ENCODE peak calls at places on chromosomes 6 and 20, in nine cellular contexts. J, U, Y, O, P, I, C, H and F are unnamed samples.

GRCh38 chr6:16316741-16317251 is 78.4 kb downstream of the GMPR start:
- DNase-seq in H (no peak), U (peak), O (no peak), Y (peak), I (peak), J (no peak), C (no peak), P (no peak), F (peak)

GRCh38 chr6:3997144-3997770 is 81.7 kb downstream of the FAM217A start:
- DNase-seq in J (no peak), O (no peak), P (no peak), U (no peak), C (no peak), I (peak), Y (no peak), H (no peak), F (no peak)

GRCh38 chr20:34401741-34402455 is 38.8 kb downstream of the ITCH start:
- DNase-seq in P (no peak), C (no peak), I (no peak), Y (no peak), U (no peak), H (no peak), J (no peak), O (no peak), F (no peak)

GRCh38 chr6:130411481-130411880 is 45.7 kb downstream of the TMEM200A start:
- DNase-seq in H (no peak), I (no peak), P (no peak), O (no peak), Y (no peak), U (no peak), J (no peak), C (no peak), F (no peak)

GRCh38 chr6:101705866-101706265 is 312.4 kb downstream of the GRIK2 start:
- DNase-seq in Y (no peak), O (no peak), H (no peak), C (no peak), U (no peak), P (no peak), I (no peak), J (no peak), F (no peak)

GRCh38 chr6:150201285-150201684 is 58.4 kb downstream of the PPP1R14C start:
- DNase-seq in P (no peak), O (no peak), C (no peak), H (no peak), I (no peak), Y (no peak), J (peak), U (no peak), F (no peak)

GRCh38 chr6:41771058-41771983 is 8.4 kb downstream of the FRS3 start:
- DNase-seq in Y (no peak), H (no peak), O (no peak), P (no peak), C (no peak), I (no peak), U (no peak), J (no peak), F (no peak)

GRCh38 chr6:21992178-21992967 is 304.5 kb downstream of the PRL start:
- DNase-seq in C (no peak), H (no peak), U (no peak), P (no peak), I (no peak), Y (no peak), O (no peak), J (no peak), F (no peak)

GRCh38 chr6:155782320-155782730 is 326.7 kb upstream of the NOX3 start:
- DNase-seq in I (no peak), P (no peak), C (no peak), U (no peak), Y (no peak), H (no peak), J (peak), O (peak), F (peak)

GRCh38 chr6:11392778-11393507 is 144.6 kb upstream of the TMEM170B start:
- DNase-seq in H (peak), I (no peak), U (no peak), C (no peak), J (peak), Y (peak), O (peak), P (no peak), F (peak)

GRCh38 chr6:139133272-139133671 is 1.6 kb upstream of the HECA start:
- DNase-seq in O (no peak), J (peak), C (no peak), U (no peak), P (no peak), H (no peak), I (no peak), Y (no peak), F (no peak)

GRCh38 chr6:82955841-82956240 is 109.8 kb downstream of the UBE3D start:
- DNase-seq in Y (no peak), J (no peak), C (no peak), U (no peak), I (no peak), P (no peak), O (no peak), H (no peak), F (no peak)

GRCh38 chr6:55040102-55040848 is 134.0 kb upstream of the HCRTR2 start:
- DNase-seq in J (no peak), Y (no peak), O (no peak), H (no peak), I (no peak), P (no peak), C (no peak), U (no peak), F (no peak)

GRCh38 chr6:127554435-127555006 is 22.5 kb upstream of the C6orf58 start:
- DNase-seq in I (peak), C (no peak), J (no peak), P (no peak), Y (peak), H (no peak), O (peak), U (no peak), F (peak)

GRCh38 chr20:51366155-51366886 is 176.2 kb downstream of the NFATC2 start:
- DNase-seq in J (peak), C (no peak), Y (no peak), I (no peak), O (peak), U (no peak), P (no peak), H (no peak), F (peak)

GRCh38 chr6:101011165-101011564 is 130.0 kb upstream of the ASCC3 start:
- DNase-seq in U (no peak), I (no peak), J (peak), O (no peak), P (peak), C (no peak), Y (no peak), H (no peak), F (no peak)

GRCh38 chr20:5080384-5080877 is 39.3 kb downstream of the PCNA start:
- DNase-seq in O (peak), Y (no peak), I (no peak), C (no peak), U (no peak), P (peak), J (peak), H (peak), F (no peak)

GRCh38 chr20:2693996-2694471 is 1.5 kb downstream of the EBF4 start:
- DNase-seq in U (no peak), Y (peak), H (no peak), C (no peak), J (no peak), I (peak), O (peak), P (no peak), F (peak)

GRCh38 chr6:73984851-73985250 is 288.8 kb downstream of the CD109 start:
- DNase-seq in Y (no peak), I (no peak), P (no peak), U (no peak), H (no peak), O (no peak), C (no peak), J (no peak), F (no peak)

GRCh38 chr20:47500554-47500953 is 1.1 kb upstream of the NCOA3 start:
- DNase-seq in C (no peak), O (no peak), J (no peak), P (no peak), Y (no peak), U (peak), H (no peak), I (no peak), F (no peak)

GRCh38 chr6:33781105-33781975 is 7.6 kb downstream of the LEMD2 start:
- DNase-seq in P (no peak), U (no peak), J (no peak), Y (no peak), O (no peak), H (no peak), I (peak), C (no peak), F (peak)

GRCh38 chr20:10658051-10658823 is 15.6 kb downstream of the JAG1 start:
- DNase-seq in C (no peak), Y (no peak), H (no peak), I (no peak), J (no peak), P (no peak), O (no peak), U (no peak), F (no peak)
- TF ChIP-seq POLR2AphosphoS5 in C (no peak), Y (no peak), H (no peak), I (no peak), J (no peak), P (no peak), O (no peak), U (no peak), F (no peak)

GRCh38 chr20:20702330-20703245 is 9.9 kb downstream of the RALGAPA2 start:
- DNase-seq in P (no peak), I (no peak), U (no peak), Y (no peak), H (peak), O (no peak), J (no peak), C (no peak), F (no peak)

GRCh38 chr20:20710443-20710842 is 2.0 kb downstream of the RALGAPA2 start:
- DNase-seq in C (no peak), H (no peak), Y (no peak), P (no peak), J (no peak), O (no peak), U (no peak), I (no peak), F (no peak)

GRCh38 chr20:20710847-20711315 is 1.6 kb downstream of the RALGAPA2 start:
- DNase-seq in Y (no peak), H (peak), O (peak), U (no peak), P (no peak), J (peak), C (no peak), I (no peak), F (peak)

GRCh38 chr20:20709858-20710257 is 2.6 kb downstream of the RALGAPA2 start:
- DNase-seq in C (no peak), P (no peak), O (no peak), Y (no peak), U (no peak), I (no peak), J (no peak), H (no peak), F (peak)

DNA sequence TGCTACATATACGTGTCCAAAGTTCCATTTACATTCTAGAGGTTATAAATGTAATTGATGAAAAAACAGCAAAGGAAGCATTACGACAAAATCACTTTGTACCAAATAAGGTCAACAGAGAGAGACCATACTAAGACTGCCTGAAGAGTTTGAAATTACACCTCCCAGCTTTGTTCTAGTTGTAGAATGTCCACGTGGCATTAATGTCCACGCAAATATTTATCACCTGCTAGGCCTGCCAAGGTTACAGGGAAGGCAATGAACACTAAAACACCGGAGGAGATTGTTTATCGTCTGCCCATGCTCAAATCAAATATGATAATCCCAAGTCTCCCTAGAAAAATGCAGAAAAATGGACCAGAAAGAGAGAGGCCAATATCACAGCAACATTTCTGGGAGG is 6.2 kb downstream of the RALGAPA2 start:
- DNase-seq in U (no peak), I (no peak), P (no peak), J (no peak), O (peak), Y (no peak), C (no peak), H (no peak), F (no peak)
- TF ChIP-seq POLR2AphosphoS5 in U (no peak), I (no peak), P (no peak), J (no peak), O (no peak), Y (no peak), C (no peak), H (no peak), F (no peak)

DNA sequence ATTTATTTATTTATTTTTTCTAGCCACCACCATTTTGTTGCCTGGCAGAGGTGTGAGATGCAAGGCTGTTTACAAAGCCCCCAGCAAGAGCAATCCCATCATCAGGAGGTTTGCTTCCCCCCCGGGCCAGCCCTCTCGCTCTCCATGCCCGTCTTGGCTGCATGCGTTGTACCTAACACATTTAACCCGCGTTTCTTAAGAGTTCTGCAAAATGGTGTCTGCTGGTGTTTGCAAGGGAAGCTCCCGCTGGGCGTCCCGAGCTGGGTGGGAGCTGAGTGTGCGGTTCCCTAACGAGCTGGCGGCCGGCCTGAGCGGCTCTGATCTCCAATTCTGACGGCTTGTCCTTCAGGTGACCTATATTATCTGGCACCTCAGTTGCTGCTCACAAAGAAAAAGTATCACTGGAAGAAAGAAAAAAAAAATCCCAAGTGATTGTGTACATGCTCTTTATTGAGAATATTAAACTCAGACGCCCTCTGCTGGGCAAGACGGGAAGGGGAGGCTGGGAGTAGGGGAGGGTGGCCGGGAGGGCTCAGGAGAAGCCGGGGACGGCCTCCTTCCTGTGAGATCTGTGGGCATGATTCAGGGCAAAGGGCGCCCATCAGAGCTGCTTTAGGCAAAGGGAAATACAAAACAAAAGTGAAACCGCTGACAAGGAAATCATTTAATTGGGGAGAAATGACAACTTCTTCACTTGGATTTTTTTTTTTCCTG is 154.8 kb downstream of the BCAS1 start:
- DNase-seq in O (peak), Y (peak), U (peak), H (peak), I (peak), P (peak), C (no peak), J (peak), F (peak)
- TF ChIP-seq POLR2AphosphoS5 in O (no peak), Y (no peak), U (no peak), H (no peak), I (no peak), P (no peak), C (no peak), J (peak), F (no peak)

DNA sequence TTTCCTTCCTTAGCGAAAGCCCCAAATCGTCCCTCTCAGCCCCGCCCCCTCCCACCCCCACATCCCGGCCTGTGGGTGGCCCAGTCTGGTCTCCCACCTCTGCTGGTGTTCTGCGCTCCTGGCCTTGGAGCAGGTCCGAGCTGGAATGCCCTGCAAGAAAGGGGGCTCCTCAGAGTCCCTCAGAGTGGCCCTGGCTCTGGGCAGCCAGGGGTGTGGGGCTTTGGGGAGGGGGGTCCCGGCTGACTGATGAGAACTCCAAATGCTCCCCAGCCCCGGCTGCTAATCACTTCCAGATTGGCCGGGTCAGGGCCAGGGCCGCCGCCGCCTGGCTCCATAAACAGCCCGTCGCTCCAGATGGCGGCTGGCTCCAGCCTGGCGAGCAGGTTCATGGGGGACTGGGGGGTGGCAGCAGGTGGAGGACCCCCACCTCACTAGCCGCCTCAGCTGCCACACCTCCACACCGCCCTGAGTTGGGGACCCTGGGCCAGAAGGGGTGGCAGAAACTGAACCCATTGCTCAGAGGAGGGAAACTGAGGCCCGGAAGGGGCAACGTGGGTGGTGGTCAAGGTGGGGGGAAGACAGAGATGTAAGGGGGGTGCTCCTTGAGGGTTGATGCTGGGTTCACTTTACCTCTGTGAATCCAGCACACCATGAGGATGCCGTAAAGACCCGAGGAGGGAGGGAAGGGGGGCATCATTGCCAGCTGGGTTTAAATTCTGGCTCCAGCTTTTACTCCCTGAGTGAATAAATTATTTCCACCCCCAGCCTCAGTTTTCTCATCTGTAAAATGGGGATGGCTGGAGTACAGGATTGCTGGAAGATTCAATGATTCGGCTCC is 59.8 kb downstream of the UBE2V1 start:
- DNase-seq in I (no peak), O (no peak), H (no peak), P (no peak), Y (peak), C (no peak), U (no peak), J (no peak), F (no peak)
- TF ChIP-seq POLR2AphosphoS5 in I (no peak), O (no peak), H (no peak), P (no peak), Y (no peak), C (no peak), U (no peak), J (no peak), F (no peak)

GRCh38 chr6:136607204-136607931 is 57.1 kb upstream of the MAP7 start:
- DNase-seq in P (no peak), J (no peak), C (no peak), O (no peak), H (no peak), I (no peak), Y (no peak), U (peak), F (peak)
- TF ChIP-seq POLR2AphosphoS5 in P (no peak), J (no peak), C (no peak), O (no peak), H (no peak), I (no peak), Y (no peak), U (no peak), F (peak)

GRCh38 chr20:44188752-44189151 is 1.8 kb upstream of the JPH2 start:
- DNase-seq in Y (no peak), J (no peak), H (no peak), U (no peak), O (no peak), I (no peak), P (no peak), C (no peak), F (no peak)

GRCh38 chr20:44187763-44188709 is 1.0 kb upstream of the JPH2 start:
- DNase-seq in J (no peak), O (no peak), Y (no peak), C (no peak), I (no peak), P (no peak), U (no peak), H (no peak), F (no peak)

GRCh38 chr20:44186674-44187053 is 324 bp downstream of the JPH2 start:
- DNase-seq in O (no peak), C (no peak), U (no peak), I (no peak), H (no peak), P (no peak), J (peak), Y (peak), F (no peak)

GRCh38 chr20:44186201-44186600 is 787 bp downstream of the JPH2 start:
- DNase-seq in I (no peak), P (no peak), C (no peak), Y (no peak), U (no peak), O (no peak), H (no peak), J (no peak), F (no peak)

GRCh38 chr20:44187054-44187762 is at the start of gene JPH2:
- DNase-seq in J (peak), H (no peak), O (peak), I (peak), U (no peak), Y (peak), P (no peak), C (no peak), F (no peak)
- TF ChIP-seq POLR2AphosphoS5 in J (peak), H (no peak), O (peak), I (no peak), U (no peak), Y (peak), P (no peak), C (no peak), F (no peak)

GRCh38 chr20:23114018-23114417 is 27.9 kb upstream of the CD93 start:
- DNase-seq in J (no peak), P (no peak), O (no peak), U (no peak), C (no peak), H (peak), I (no peak), Y (no peak), F (no peak)
- TF ChIP-seq POLR2AphosphoS5 in J (no peak), P (no peak), O (no peak), U (no peak), C (no peak), H (no peak), I (no peak), Y (no peak), F (no peak)

GRCh38 chr6:31495580-31495979 is 2.4 kb upstream of the MICB start:
- DNase-seq in P (no peak), C (no peak), J (no peak), I (no peak), U (no peak), O (no peak), Y (no peak), H (no peak), F (peak)

GRCh38 chr6:31497595-31498476 is at the start of gene MICB:
- DNase-seq in O (peak), C (peak), Y (peak), H (peak), U (peak), P (peak), J (peak), I (peak), F (peak)

GRCh38 chr6:31498748-31499147 is 803 bp downstream of the MICB start:
- DNase-seq in P (no peak), H (peak), J (no peak), C (no peak), O (no peak), I (peak), U (no peak), Y (no peak), F (peak)

GRCh38 chr6:31490115-31490873 is 7.7 kb upstream of the MICB start:
- DNase-seq in J (no peak), C (no peak), U (peak), H (no peak), O (no peak), I (peak), Y (no peak), P (no peak), F (no peak)

DNA sequence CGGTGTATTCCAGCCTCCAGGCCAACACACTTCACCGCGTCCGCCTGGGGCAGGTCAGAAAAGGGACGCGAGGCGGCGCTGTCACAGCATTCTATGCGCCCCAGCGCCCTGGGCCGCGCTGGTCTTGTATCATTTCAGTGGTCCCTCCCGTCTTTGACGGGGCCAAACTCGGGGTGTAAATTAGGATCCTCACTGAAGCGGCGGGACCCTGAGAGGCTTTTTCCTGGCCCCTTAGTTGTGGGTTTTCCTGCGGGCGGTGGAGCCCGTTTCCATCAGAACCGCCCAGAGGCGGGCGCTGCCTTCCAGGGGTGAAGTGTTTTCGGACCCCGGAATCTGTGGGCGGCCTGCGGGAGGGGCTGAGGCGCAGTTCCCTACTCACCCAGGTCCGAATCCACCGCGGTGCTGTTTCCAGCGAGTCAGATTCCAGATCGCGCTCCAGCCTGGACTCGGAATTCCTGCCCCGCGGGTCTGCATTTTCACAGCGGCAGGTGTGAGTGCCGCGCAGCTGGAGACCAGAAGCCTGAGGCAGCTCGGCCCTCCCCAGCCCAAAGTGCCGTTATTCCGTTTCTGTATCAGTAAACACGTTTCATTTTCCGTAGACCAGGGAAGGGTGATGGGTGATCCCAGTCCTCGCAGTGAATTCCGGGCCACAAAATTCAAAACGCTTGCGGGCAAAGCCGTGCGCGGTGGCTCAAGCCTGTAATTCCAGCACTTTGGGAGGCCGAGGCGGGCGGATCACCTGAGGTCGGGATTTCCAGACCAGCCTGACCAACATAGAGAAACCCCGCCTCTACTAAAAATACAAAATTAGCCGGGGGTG is 3.9 kb upstream of the MICB start:
- DNase-seq in J (peak), I (peak), H (peak), Y (peak), C (peak), U (peak), P (peak), O (peak), F (peak)
- TF ChIP-seq POLR2AphosphoS5 in J (peak), I (no peak), H (peak), Y (no peak), C (no peak), U (peak), P (no peak), O (no peak), F (no peak)